ENCODE peak calls at places on chromosomes 11 and 22, in eight cellular contexts. V is brain pericyte; U is stimulated activated CD8-positive, alpha-beta memory T cell treated with anti-CD3 and anti-CD28 coated beads, Interleukin-15, amount 100 ng/mL, for 24 hours; P is activated T-helper 1 cell treated with anti-CD3 and anti-CD28 coated beads, Interleukin-2, amount 50 U/mL, for 16 hours; C is NCI-H1417 treated with DMSO at 0.1 percent for 48 hours; G is activated CD8-positive, alpha-beta memory T cell treated with anti-CD3 and anti-CD28 coated beads for 1 hour; E is AG04449; L is RCC 7860. Q is an unnamed sample.
A peak's percentile ranks its signal among the peaks of the same experiment; 100 is the strongest.

GRCh38 chr11:126138636-126139540 is 72.6 kb downstream of the RPUSD4 start:
- DNase-seq in C (no peak), P (no peak), G (no peak), V (no peak), E (no peak), U (no peak), L (no peak), Q (no peak)

GRCh38 chr22:36293606-36294292 is 40.8 kb downstream of the APOL1 start:
- DNase-seq in U (no peak), E (no peak), V (no peak), L (no peak), C (no peak), G (no peak), P (no peak), Q (no peak)

GRCh38 chr11:108966978-108967377 is 302.1 kb downstream of the DDX10 start:
- DNase-seq in U (no peak), L (no peak), V (no peak), E (no peak), G (no peak), P (no peak), C (no peak), Q (no peak)

GRCh38 chr11:12276356-12276755 is 101.0 kb upstream of the PARVA start:
- DNase-seq in V (no peak), L (no peak), U (no peak), C (peak; percentile 41), E (no peak), P (no peak), G (no peak), Q (no peak)

GRCh38 chr11:2578006-2578933 is 121.5 kb downstream of the KCNQ1OT1 start:
- DNase-seq in L (no peak), G (no peak), C (no peak), U (no peak), P (no peak), E (no peak), V (no peak), Q (no peak)

GRCh38 chr22:48850658-48851287 is 976.9 kb downstream of the BRD1 start:
- DNase-seq in P (no peak), U (no peak), C (no peak), G (no peak), L (no peak), V (no peak), E (no peak), Q (no peak)

GRCh38 chr11:20351151-20351550 is 12.4 kb upstream of the HTATIP2 start:
- DNase-seq in C (no peak), L (no peak), V (no peak), G (no peak), P (no peak), E (no peak), U (no peak), Q (no peak)

GRCh38 chr11:8333431-8334401 is 70.0 kb upstream of the LMO1 start:
- DNase-seq in E (no peak), V (no peak), C (no peak), G (no peak), U (no peak), L (peak; percentile 44), P (no peak), Q (no peak)

Q was measured in breast epithelium.